ENCODE peak calls at places on chromosomes 6 and 20, in five cellular contexts. L is HS-5, K is NCI-H1092, H is NCI-H460, J is stromal cell of bone marrow. R is an unnamed sample.

GRCh38 chr6:106163446-106163965 is 77.4 kb downstream of the PRDM1 start:
- DNase-seq in L (no peak), K (no peak), H (no peak), J (peak), R (peak)

GRCh38 chr6:56435326-56435725 is 187.9 kb upstream of the COL21A1 start:
- DNase-seq in L (no peak), K (no peak), H (no peak), J (no peak), R (no peak)

GRCh38 chr20:53282217-53282955 is 310.2 kb downstream of the TSHZ2 start:
- DNase-seq in L (no peak), K (no peak), H (no peak), J (no peak), R (no peak)

GRCh38 chr6:52577778-52578473 is 1.1 kb upstream of the TRAM2 start:
- DNase-seq in L (no peak), K (no peak), H (no peak), J (no peak), R (no peak)

GRCh38 chr6:73368675-73369074 is 1.0 kb downstream of the OOEP start:
- DNase-seq in L (no peak), K (no peak), H (no peak), J (no peak), R (no peak)

GRCh38 chr6:48069280-48069679 is 41.7 kb downstream of the PTCHD4 start:
- DNase-seq in L (no peak), K (no peak), H (no peak), J (no peak), R (no peak)

GRCh38 chr6:158706369-158706982 is 56.6 kb downstream of the SYTL3 start:
- DNase-seq in L (no peak), K (peak), H (peak), J (no peak), R (no peak)

GRCh38 chr6:132132420-132132819 is 181.2 kb upstream of the CCN2 start:
- DNase-seq in L (no peak), K (no peak), H (no peak), J (no peak), R (no peak)

GRCh38 chr6:89120371-89120770 is 2.5 kb upstream of the SRSF12 start:
- DNase-seq in L (peak), K (no peak), H (no peak), J (no peak), R (no peak)

GRCh38 chr20:58312836-58313235 is 3.3 kb downstream of the RAB22A start:
- DNase-seq in L (no peak), K (no peak), H (no peak), J (no peak), R (no peak)

GRCh38 chr6:39178804-39179203 is 50.5 kb downstream of the KCNK5 start:
- DNase-seq in L (no peak), K (no peak), H (no peak), J (no peak), R (no peak)

GRCh38 chr20:1994627-1995026 is 769 bp upstream of the PDYN start:
- DNase-seq in L (no peak), K (no peak), H (no peak), J (no peak), R (no peak)

GRCh38 chr6:14739830-14740229 is 506.0 kb upstream of the JARID2 start:
- DNase-seq in L (no peak), K (no peak), H (no peak), J (no peak), R (no peak)

GRCh38 chr6:138981416-138981815 is 6.6 kb downstream of the REPS1 start:
- DNase-seq in L (no peak), K (no peak), H (no peak), J (no peak), R (no peak)

GRCh38 chr6:15109338-15110090 is 136.4 kb upstream of the JARID2 start:
- DNase-seq in L (no peak), K (no peak), H (no peak), J (no peak), R (no peak)

GRCh38 chr6:38004908-38005307 is 185.4 kb downstream of the ZFAND3 start:
- DNase-seq in L (no peak), K (no peak), H (no peak), J (no peak), R (no peak)

GRCh38 chr6:163706688-163707087 is 292.2 kb downstream of the QKI start:
- DNase-seq in L (no peak), K (no peak), H (no peak), J (no peak), R (no peak)

GRCh38 chr6:129667621-129668020 is 42.4 kb downstream of the ARHGAP18 start:
- DNase-seq in L (no peak), K (no peak), H (no peak), J (no peak), R (no peak)

GRCh38 chr6:54715990-54716389 is 130.6 kb upstream of the FAM83B start:
- DNase-seq in L (no peak), K (no peak), H (no peak), J (no peak), R (no peak)

GRCh38 chr6:81696505-81696904 is 56.0 kb downstream of the TENT5A start:
- DNase-seq in L (no peak), K (no peak), H (no peak), J (no peak), R (no peak)

GRCh38 chr6:122692175-122692598 is 82.0 kb downstream of the PKIB start:
- DNase-seq in L (no peak), K (no peak), H (no peak), J (peak), R (no peak)

GRCh38 chr6:168261234-168261633 is 58.3 kb downstream of the DACT2 start:
- DNase-seq in L (no peak), K (no peak), H (no peak), J (no peak), R (no peak)

GRCh38 chr6:25717856-25718740 is 36.4 kb upstream of the SLC17A4 start:
- DNase-seq in L (no peak), K (no peak), H (peak), J (peak), R (no peak)

GRCh38 chr20:37727957-37728634 is 34.3 kb downstream of the CTNNBL1 start:
- DNase-seq in L (no peak), K (no peak), H (no peak), J (no peak), R (no peak)

GRCh38 chr6:37705239-37706051 is 7.8 kb upstream of the MDGA1 start:
- DNase-seq in L (no peak), K (no peak), H (no peak), J (peak), R (peak)